ENCODE peak calls at places on chromosomes 6 and 20, in four cellular contexts. X is K562, D is GM12878, Q is GM12891. U is an unnamed sample.

GRCh38 chr6:41462980-41463930 is 82.9 kb upstream of the FOXP4 start:
- DNase-seq in X (peak), D (no peak), Q (no peak), U (no peak)

GRCh38 chr6:153140299-153140698 is 9.2 kb upstream of the RGS17 start:
- DNase-seq in X (no peak), D (no peak), Q (no peak), U (no peak)

GRCh38 chr6:44177691-44178423 is 19.2 kb downstream of the CAPN11 start:
- DNase-seq in X (no peak), D (no peak), Q (no peak), U (no peak)

GRCh38 chr6:41298785-41299498 is 12.5 kb upstream of the TREM1 start:
- DNase-seq in X (no peak), D (no peak), Q (no peak), U (no peak)

GRCh38 chr6:166467436-166468000 is 84.8 kb upstream of the MPC1 start:
- DNase-seq in X (no peak), D (no peak), Q (no peak), U (no peak)

GRCh38 chr6:33935439-33936080 is 131.8 kb upstream of the MLN start:
- DNase-seq in X (no peak), D (no peak), Q (no peak), U (no peak)

GRCh38 chr6:116557863-116558262 is 4.3 kb downstream of the CALHM4 start:
- DNase-seq in X (no peak), D (no peak), Q (no peak), U (no peak)

GRCh38 chr6:109342564-109342963 is 39.7 kb downstream of the CD164 start:
- DNase-seq in X (peak), D (no peak), Q (no peak), U (no peak)

GRCh38 chr6:3259491-3259958 is 778 bp downstream of the PSMG4 start:
- DNase-seq in X (no peak), D (no peak), Q (no peak), U (no peak)

GRCh38 chr6:28423546-28423945 is 19.7 kb downstream of the ZSCAN23 start:
- DNase-seq in X (no peak), D (no peak), Q (no peak), U (no peak)

GRCh38 chr20:47789081-47789998 is 4.1 kb upstream of the SULF2 start:
- DNase-seq in X (no peak), D (no peak), Q (no peak), U (no peak)

GRCh38 chr6:92538296-92538695 is 881.1 kb downstream of the EPHA7 start:
- DNase-seq in X (no peak), D (no peak), Q (no peak), U (no peak)

GRCh38 chr6:152836523-152836922 is 85.9 kb downstream of the VIP start:
- DNase-seq in X (no peak), D (no peak), Q (no peak), U (no peak)

GRCh38 chr6:136146130-136146529 is 104.0 kb downstream of the MTFR2 start:
- DNase-seq in X (no peak), D (no peak), Q (no peak), U (no peak)

GRCh38 chr6:136147342-136147741 is 102.8 kb downstream of the MTFR2 start:
- DNase-seq in X (no peak), D (no peak), Q (no peak), U (no peak)

GRCh38 chr6:136148523-136148922 is 101.6 kb downstream of the MTFR2 start:
- DNase-seq in X (no peak), D (no peak), Q (no peak), U (no peak)

GRCh38 chr6:136149311-136149710 is 100.8 kb downstream of the MTFR2 start:
- DNase-seq in X (no peak), D (no peak), Q (no peak), U (no peak)

GRCh38 chr6:136148051-136148450 is 102.1 kb downstream of the MTFR2 start:
- DNase-seq in X (no peak), D (no peak), Q (no peak), U (no peak)
- TF ChIP-seq SPI1 in X (no peak), D (no peak), Q (no peak), U (no peak)

GRCh38 chr20:46683620-46683938 is 5.7 kb downstream of the TP53RK start:
- DNase-seq in X (no peak), D (no peak), Q (no peak), U (no peak)

GRCh38 chr20:46682063-46682821 is 7.0 kb downstream of the TP53RK start:
- DNase-seq in X (no peak), D (no peak), Q (no peak), U (no peak)

GRCh38 chr20:46683068-46683477 is 6.2 kb downstream of the TP53RK start:
- DNase-seq in X (peak), D (no peak), Q (no peak), U (peak)

GRCh38 chr20:46681032-46681854 is 8.0 kb downstream of the TP53RK start:
- DNase-seq in X (peak), D (peak), Q (peak), U (peak)

GRCh38 chr20:46683939-46684750 is 5.1 kb downstream of the TP53RK start:
- DNase-seq in X (peak), D (no peak), Q (no peak), U (no peak)
- TF ChIP-seq SPI1 in X (peak), D (no peak), Q (no peak), U (no peak)

DNA sequence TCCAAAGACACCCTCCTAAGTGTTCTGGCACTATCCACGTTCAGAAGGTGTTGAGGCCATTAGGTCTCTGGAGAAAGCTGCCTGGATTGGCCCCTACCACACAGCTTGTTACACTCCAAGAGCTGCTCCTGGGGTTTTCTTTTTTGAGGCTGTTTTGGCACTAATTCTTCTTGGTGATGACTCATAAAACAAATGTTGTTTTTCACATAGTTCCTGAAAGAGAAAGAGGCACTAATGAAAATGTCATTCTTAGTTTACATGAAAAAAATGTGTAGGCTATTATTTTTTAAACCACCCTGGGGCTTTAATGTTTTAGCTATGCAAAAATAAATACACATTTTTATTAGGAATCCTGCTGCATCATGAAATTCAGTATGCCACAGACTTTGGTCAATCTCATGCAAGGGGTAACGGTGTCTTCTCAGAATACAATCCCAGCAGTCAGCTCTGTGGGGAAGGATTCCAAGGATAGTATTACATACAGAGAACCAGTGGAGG is 38.1 kb downstream of the TBPL1 start:
- DNase-seq in X (no peak), D (no peak), Q (no peak), U (no peak)
- TF ChIP-seq SPI1 in X (no peak), D (no peak), Q (no peak), U (no peak)

DNA sequence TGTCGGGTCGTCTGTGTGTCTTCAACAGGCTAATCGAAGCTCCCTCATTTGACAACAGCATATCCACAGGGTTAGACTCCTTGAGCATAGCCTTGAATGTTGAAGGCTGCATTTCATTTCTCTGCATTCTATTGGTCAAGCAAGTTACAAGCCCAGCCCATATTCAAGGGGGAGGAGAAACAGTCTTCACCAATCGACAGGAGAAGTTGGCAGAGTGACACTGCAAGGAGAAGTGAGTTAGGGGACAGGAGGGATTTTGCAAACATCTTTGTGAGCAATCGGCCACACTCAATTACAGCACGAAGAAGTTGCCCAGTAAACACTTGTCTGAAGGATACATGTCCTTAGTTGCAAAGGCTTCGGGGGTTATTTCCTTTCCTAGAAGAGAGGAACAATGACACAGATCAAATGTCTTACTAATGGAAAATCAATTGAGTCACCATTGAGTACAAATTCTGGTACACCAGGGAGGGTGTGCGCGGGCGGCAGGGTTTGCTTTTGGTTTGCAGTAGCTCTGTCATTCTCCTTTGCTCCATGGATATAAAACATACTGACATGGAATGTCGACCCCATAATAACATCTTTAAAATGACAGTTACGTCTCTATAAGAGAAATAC is 60.6 kb upstream of the NT5E start:
- DNase-seq in X (no peak), D (no peak), Q (no peak), U (no peak)
- TF ChIP-seq SPI1 in X (no peak), D (no peak), Q (no peak), U (no peak)

GRCh38 chr6:107786709-107787588 is 37.2 kb downstream of the SCML4 start:
- DNase-seq in X (no peak), D (peak), Q (peak), U (no peak)

GRCh38 chr6:107787589-107787960 is 36.5 kb downstream of the SCML4 start:
- DNase-seq in X (no peak), D (no peak), Q (no peak), U (no peak)

GRCh38 chr6:107789361-107789760 is 34.8 kb downstream of the SCML4 start:
- DNase-seq in X (no peak), D (no peak), Q (no peak), U (no peak)

GRCh38 chr6:107786179-107786578 is 37.9 kb downstream of the SCML4 start:
- DNase-seq in X (no peak), D (no peak), Q (no peak), U (no peak)

GRCh38 chr6:107784669-107785068 is 39.4 kb downstream of the SCML4 start:
- DNase-seq in X (no peak), D (no peak), Q (no peak), U (no peak)
- TF ChIP-seq SPI1 in X (no peak), D (no peak), Q (no peak), U (no peak)

GRCh38 chr6:164247106-164247505 is 832.6 kb downstream of the QKI start:
- DNase-seq in X (no peak), D (no peak), Q (no peak), U (no peak)

GRCh38 chr6:164243012-164243610 is 828.6 kb downstream of the QKI start:
- DNase-seq in X (no peak), D (no peak), Q (no peak), U (no peak)

GRCh38 chr6:164246082-164246481 is 831.6 kb downstream of the QKI start:
- DNase-seq in X (no peak), D (no peak), Q (no peak), U (no peak)

GRCh38 chr6:164243949-164244348 is 829.4 kb downstream of the QKI start:
- DNase-seq in X (no peak), D (no peak), Q (no peak), U (no peak)
- TF ChIP-seq SPI1 in X (no peak), D (no peak), Q (no peak), U (no peak)

GRCh38 chr6:170206931-170207431 is 83.9 kb downstream of the DLL1 start:
- DNase-seq in X (no peak), D (no peak), Q (no peak), U (no peak)
- TF ChIP-seq SPI1 in X (no peak), D (no peak), Q (no peak), U (no peak)

GRCh38 chr6:22682979-22683378 is 113.6 kb downstream of the HDGFL1 start:
- DNase-seq in X (no peak), D (no peak), Q (no peak), U (no peak)
- TF ChIP-seq SPI1 in X (no peak), D (no peak), Q (no peak), U (no peak)

GRCh38 chr6:97136644-97137358 is 146.2 kb downstream of the MMS22L start:
- DNase-seq in X (no peak), D (peak), Q (no peak), U (no peak)
- TF ChIP-seq SPI1 in X (no peak), D (no peak), Q (no peak), U (no peak)

GRCh38 chr20:59308493-59309201 is 8.2 kb downstream of the EDN3 start:
- DNase-seq in X (peak), D (no peak), Q (no peak), U (no peak)
- TF ChIP-seq SPI1 in X (no peak), D (no peak), Q (no peak), U (no peak)

U was measured in HL-60.